ENCODE peak calls at places on chromosome 17, in six cellular contexts. U is activated CD4-positive, alpha-beta memory T cell treated with anti-CD3 and anti-CD28 coated beads, Interleukin-2, amount 10 ng/mL, durations not matched to agents 7 days and 5 days; W is NCI-H2081; E is cardiac fibroblast; Z is hepatic stellate cell; X is DMS 273 treated with DMSO at 0.1 percent for 48 hours. M is an unnamed sample.

GRCh38 chr17:80789356-80789902 is 202.2 kb upstream of the CHMP6 start:
- DNase-seq in U (no peak), W (no peak), E (peak; percentile 94), Z (peak; percentile 92), X (no peak), M (peak; percentile 52)

GRCh38 chr17:77408284-77408683 is 267.5 kb downstream of the SEC14L1 start:
- DNase-seq in U (no peak), W (no peak), E (no peak), Z (no peak), X (no peak), M (no peak)

GRCh38 chr17:77153487-77153886 is 12.7 kb downstream of the SEC14L1 start:
- DNase-seq in U (no peak), W (no peak), E (no peak), Z (no peak), X (no peak), M (no peak)

GRCh38 chr17:55959756-55960155 is 193.5 kb upstream of the ANKFN1 start:
- DNase-seq in U (no peak), W (no peak), E (no peak), Z (no peak), X (no peak), M (no peak)

GRCh38 chr17:17963066-17963465 is 9.1 kb downstream of the TOM1L2 start:
- DNase-seq in U (no peak), W (no peak), E (no peak), Z (no peak), X (no peak), M (no peak)

GRCh38 chr17:4541328-4542002 is 13.7 kb downstream of the MYBBP1A start:
- DNase-seq in U (no peak), W (no peak), E (no peak), Z (no peak), X (no peak), M (no peak)

GRCh38 chr17:234163-235047 is 53.0 kb upstream of the DOC2B start:
- DNase-seq in U (no peak), W (no peak), E (no peak), Z (no peak), X (no peak), M (no peak)

GRCh38 chr17:82985973-82986372 is 93.4 kb upstream of the METRNL start:
- DNase-seq in U (peak; percentile 80), W (no peak), E (no peak), Z (no peak), X (no peak), M (peak; percentile 88)

GRCh38 chr17:38879878-38880727 is 10.2 kb downstream of the LASP1 start:
- DNase-seq in U (no peak), W (no peak), E (peak; percentile 90), Z (peak; percentile 93), X (peak; percentile 26), M (no peak)

GRCh38 chr17:59651346-59651745 is 31.7 kb downstream of the CLTC start:
- DNase-seq in U (no peak), W (no peak), E (peak; percentile 47), Z (no peak), X (no peak), M (no peak)

GRCh38 chr17:74201250-74201649 is 2.2 kb upstream of the RPL38 start:
- DNase-seq in U (no peak), W (peak; percentile 74), E (peak; percentile 80), Z (no peak), X (peak; percentile 91), M (no peak)

GRCh38 chr17:79915850-79916430 is 76.7 kb upstream of the CBX4 start:
- DNase-seq in U (no peak), W (no peak), E (peak; percentile 52), Z (peak; percentile 71), X (peak; percentile 17), M (no peak)

GRCh38 chr17:69503711-69504110 is 89.2 kb downstream of the MAP2K6 start:
- DNase-seq in U (no peak), W (no peak), E (no peak), Z (no peak), X (no peak), M (no peak)

GRCh38 chr17:42674755-42675347 is 1.9 kb downstream of the PLEKHH3 start:
- DNase-seq in U (no peak), W (peak; percentile 89), E (peak; percentile 8), Z (no peak), X (no peak), M (no peak)